ENCODE peak calls at places on chromosome 3, in seven cellular contexts. One of them, this sample, is unnamed.

GRCh38 chr3:161264771-161265343 is 43.7 kb downstream of the NMD3 start:
- DNase-seq in iris pigment epithelial cell: peak
- DNase-seq in ELR: peak
- DNase-seq in psoas muscle: no peak
- DNase-seq in NCI-H2081: no peak
- DNase-seq in foreskin fibroblast: peak
- DNase-seq in stimulated activated CD4-positive, alpha-beta T cell treated with anti-CD3 and anti-CD28 coated beads, Interleukin-4, amount 100 ng/mL, for 4 hours: no peak
- DNase-seq in this sample: no peak

GRCh38 chr3:42061711-42062408 is 29.3 kb upstream of the TRAK1 start:
- DNase-seq in stimulated activated CD4-positive, alpha-beta T cell treated with anti-CD3 and anti-CD28 coated beads, Interleukin-4, amount 100 ng/mL, for 4 hours: no peak
- DNase-seq in NCI-H2081: no peak
- DNase-seq in foreskin fibroblast: peak
- DNase-seq in ELR: peak
- DNase-seq in iris pigment epithelial cell: peak
- DNase-seq in psoas muscle: peak
- DNase-seq in this sample: no peak

GRCh38 chr3:151171145-151171544 is 31.9 kb downstream of the GPR171 start:
- DNase-seq in NCI-H2081: no peak
- DNase-seq in ELR: peak
- DNase-seq in stimulated activated CD4-positive, alpha-beta T cell treated with anti-CD3 and anti-CD28 coated beads, Interleukin-4, amount 100 ng/mL, for 4 hours: peak
- DNase-seq in psoas muscle: no peak
- DNase-seq in iris pigment epithelial cell: peak
- DNase-seq in foreskin fibroblast: no peak
- DNase-seq in this sample: no peak

GRCh38 chr3:122533931-122534334 is 19.2 kb upstream of the KPNA1 start:
- DNase-seq in foreskin fibroblast: peak
- DNase-seq in NCI-H2081: no peak
- DNase-seq in stimulated activated CD4-positive, alpha-beta T cell treated with anti-CD3 and anti-CD28 coated beads, Interleukin-4, amount 100 ng/mL, for 4 hours: peak
- DNase-seq in iris pigment epithelial cell: peak
- DNase-seq in psoas muscle: no peak
- DNase-seq in ELR: peak
- DNase-seq in this sample: no peak

GRCh38 chr3:4290272-4290893 is 12.8 kb upstream of the SETMAR start:
- DNase-seq in iris pigment epithelial cell: peak
- DNase-seq in psoas muscle: no peak
- DNase-seq in NCI-H2081: no peak
- DNase-seq in foreskin fibroblast: peak
- DNase-seq in stimulated activated CD4-positive, alpha-beta T cell treated with anti-CD3 and anti-CD28 coated beads, Interleukin-4, amount 100 ng/mL, for 4 hours: peak
- DNase-seq in ELR: peak
- DNase-seq in this sample: no peak

GRCh38 chr3:38327335-38328009 is 19.1 kb upstream of the XYLB start:
- DNase-seq in psoas muscle: no peak
- DNase-seq in NCI-H2081: no peak
- DNase-seq in iris pigment epithelial cell: peak
- DNase-seq in stimulated activated CD4-positive, alpha-beta T cell treated with anti-CD3 and anti-CD28 coated beads, Interleukin-4, amount 100 ng/mL, for 4 hours: no peak
- DNase-seq in foreskin fibroblast: peak
- DNase-seq in ELR: peak
- DNase-seq in this sample: no peak

GRCh38 chr3:12931273-12931905 is 90.0 kb upstream of the RPL32 start:
- DNase-seq in foreskin fibroblast: no peak
- DNase-seq in NCI-H2081: no peak
- DNase-seq in stimulated activated CD4-positive, alpha-beta T cell treated with anti-CD3 and anti-CD28 coated beads, Interleukin-4, amount 100 ng/mL, for 4 hours: no peak
- DNase-seq in ELR: no peak
- DNase-seq in iris pigment epithelial cell: no peak
- DNase-seq in psoas muscle: peak
- DNase-seq in this sample: no peak

GRCh38 chr3:179652467-179653105 is at the start of gene USP13:
- DNase-seq in stimulated activated CD4-positive, alpha-beta T cell treated with anti-CD3 and anti-CD28 coated beads, Interleukin-4, amount 100 ng/mL, for 4 hours: peak
- DNase-seq in ELR: peak
- DNase-seq in foreskin fibroblast: peak
- DNase-seq in NCI-H2081: peak
- DNase-seq in psoas muscle: peak
- DNase-seq in iris pigment epithelial cell: peak
- DNase-seq in this sample: no peak

GRCh38 chr3:158531334-158531733 is 39.7 kb upstream of the MLF1 start:
- DNase-seq in iris pigment epithelial cell: no peak
- DNase-seq in psoas muscle: no peak
- DNase-seq in foreskin fibroblast: no peak
- DNase-seq in ELR: no peak
- DNase-seq in stimulated activated CD4-positive, alpha-beta T cell treated with anti-CD3 and anti-CD28 coated beads, Interleukin-4, amount 100 ng/mL, for 4 hours: no peak
- DNase-seq in NCI-H2081: no peak
- DNase-seq in this sample: no peak

GRCh38 chr3:197354195-197355059 is 56.0 kb upstream of the DLG1 start:
- DNase-seq in stimulated activated CD4-positive, alpha-beta T cell treated with anti-CD3 and anti-CD28 coated beads, Interleukin-4, amount 100 ng/mL, for 4 hours: no peak
- DNase-seq in ELR: peak
- DNase-seq in psoas muscle: peak
- DNase-seq in foreskin fibroblast: peak
- DNase-seq in iris pigment epithelial cell: peak
- DNase-seq in NCI-H2081: no peak
- DNase-seq in this sample: peak

GRCh38 chr3:124759666-124760401 is 29.6 kb downstream of the UMPS start:
- DNase-seq in foreskin fibroblast: no peak
- DNase-seq in stimulated activated CD4-positive, alpha-beta T cell treated with anti-CD3 and anti-CD28 coated beads, Interleukin-4, amount 100 ng/mL, for 4 hours: no peak
- DNase-seq in ELR: peak
- DNase-seq in NCI-H2081: no peak
- DNase-seq in psoas muscle: no peak
- DNase-seq in iris pigment epithelial cell: no peak
- DNase-seq in this sample: no peak

This sample was measured in NCI-H2107.